ENCODE peak calls at places on chromosomes 3 and 15, in eight cellular contexts. G, B, C, T, X, N, M and J are unnamed samples.
A peak's percentile ranks its signal among the peaks of the same experiment; 100 is the strongest.

GRCh38 chr3:188348445-188349244 is 194.7 kb downstream of the LPP start:
- DNase-seq in B (peak; percentile 99), G (peak; percentile 96), M (peak; percentile 77), T (peak; percentile 79), C (peak; percentile 21), X (peak; percentile 91), N (peak; percentile 74), J (no peak)

GRCh38 chr3:196174652-196175051 is 36.5 kb downstream of the ZDHHC19 start:
- DNase-seq in G (no peak), X (no peak), N (no peak), M (peak; percentile 36), B (no peak), C (no peak), T (no peak), J (no peak)

GRCh38 chr3:142417302-142417701 is 30.5 kb downstream of the XRN1 start:
- DNase-seq in C (no peak), X (no peak), T (no peak), M (no peak), N (no peak), B (no peak), G (no peak), J (no peak)

GRCh38 chr3:179716811-179717210 is 64.0 kb downstream of the USP13 start:
- DNase-seq in G (peak; percentile 90), N (no peak), C (no peak), B (peak; percentile 92), X (no peak), M (no peak), T (no peak), J (no peak)

GRCh38 chr3:113140876-113141275 is 70.5 kb upstream of the BOC start:
- DNase-seq in G (no peak), T (no peak), X (no peak), N (no peak), B (no peak), M (no peak), C (no peak), J (no peak)

GRCh38 chr3:5657109-5657508 is 469.6 kb downstream of the EDEM1 start:
- DNase-seq in T (no peak), B (no peak), M (no peak), G (no peak), X (no peak), C (no peak), N (no peak), J (no peak)

GRCh38 chr15:35061171-35062163 is 23.6 kb downstream of the NANOGP8 start:
- DNase-seq in T (no peak), N (no peak), C (no peak), G (peak; percentile 35), M (no peak), B (no peak), X (no peak), J (no peak)

GRCh38 chr3:89098964-89099585 is 8.3 kb upstream of the EPHA3 start:
- DNase-seq in B (peak; percentile 66), X (no peak), T (no peak), M (no peak), C (peak; percentile 35), N (peak; percentile 16), G (peak; percentile 66), J (peak; percentile 49)

GRCh38 chr3:119015942-119016341 is 18.7 kb downstream of the IGSF11 start:
- DNase-seq in G (no peak), C (no peak), B (no peak), T (no peak), M (no peak), N (no peak), X (no peak), J (no peak)

GRCh38 chr3:140466535-140466934 is 211.3 kb upstream of the TRIM42 start:
- DNase-seq in B (no peak), T (no peak), N (no peak), M (no peak), G (no peak), X (no peak), C (no peak), J (no peak)

GRCh38 chr15:58190419-58190818 is 52.2 kb downstream of the AQP9 start:
- DNase-seq in M (no peak), X (no peak), N (no peak), C (no peak), T (no peak), G (peak; percentile 28), B (peak; percentile 28), J (no peak)

GRCh38 chr3:42802876-42803799 is 1.2 kb downstream of the HIGD1A start:
- DNase-seq in N (no peak), T (no peak), C (no peak), B (peak; percentile 32), G (no peak), M (no peak), X (no peak), J (peak; percentile 26)

GRCh38 chr3:187966141-187966540 is 187.8 kb upstream of the LPP start:
- DNase-seq in X (no peak), T (no peak), G (no peak), N (no peak), B (no peak), M (no peak), C (no peak), J (no peak)

GRCh38 chr3:190586631-190587000 is 72.7 kb downstream of the IL1RAP start:
- DNase-seq in M (peak; percentile 13), N (no peak), G (peak; percentile 39), X (peak; percentile 49), T (no peak), B (peak; percentile 35), C (no peak), J (no peak)

GRCh38 chr15:84944861-84945260 is 36.8 kb upstream of the PDE8A start:
- DNase-seq in X (no peak), G (no peak), N (no peak), B (no peak), M (no peak), T (no peak), C (no peak), J (no peak)
- TF ChIP-seq CTCF in X (no peak), G (no peak), N (no peak), B (no peak), M (no peak), T (no peak), C (no peak), J (no peak)

GRCh38 chr15:43509923-43510229 is 7.5 kb upstream of the MAP1A start:
- DNase-seq in X (no peak), B (peak; percentile 34), N (no peak), C (no peak), G (no peak), T (no peak), M (no peak), J (no peak)
- H3K4me3 ChIP-seq in X (peak overlapping the region; percentile 62), B (peak overlapping the region; percentile 85), N (peak overlapping the region; percentile 67), C (peak overlapping the region; percentile 47), G (peak overlapping the region; percentile 73), T (peak overlapping the region; percentile 68), M (peak overlapping the region; percentile 67), J (peak overlapping the region; percentile 43)

DNA sequence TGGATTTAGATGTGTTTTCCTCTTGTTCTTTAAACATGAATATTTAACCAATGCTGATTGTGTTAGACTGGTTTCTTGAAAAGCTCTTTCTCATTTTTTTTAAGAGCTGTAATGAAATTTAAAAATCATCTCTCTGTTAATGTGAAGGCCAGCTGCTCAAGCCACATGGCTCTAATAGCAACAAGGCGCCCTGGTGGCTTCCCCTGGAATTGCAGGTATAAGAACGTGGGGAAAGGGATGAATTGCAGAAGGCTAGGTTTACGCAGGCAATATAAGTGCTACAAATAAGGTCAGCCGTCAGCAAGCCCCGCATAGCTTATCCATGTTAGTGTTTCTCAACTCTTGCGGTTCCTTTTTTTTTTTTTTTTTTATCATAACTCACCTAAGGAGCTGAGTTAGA is 108.5 kb downstream of the SAMMSON start:
- DNase-seq in M (no peak), G (no peak), X (no peak), N (no peak), B (peak; percentile 10), C (no peak), T (no peak), J (peak; percentile 46)
- TF ChIP-seq CTCF in M (no peak), G (peak; percentile 41), X (peak; percentile 15), N (peak; percentile 9), B (peak; percentile 71), C (no peak), T (no peak), J (peak; percentile 51)

GRCh38 chr15:98874359-98874758 is 133.2 kb downstream of the PGPEP1L start:
- DNase-seq in N (no peak), G (no peak), C (no peak), M (no peak), B (no peak), X (no peak), T (no peak), J (no peak)
- H3K4me3 ChIP-seq in N (no peak overlapping the region), G (peak overlapping the region; percentile 45), C (no peak overlapping the region), M (no peak overlapping the region), B (no peak overlapping the region), X (no peak overlapping the region), T (peak overlapping the region; percentile 7), J (no peak overlapping the region)

DNA sequence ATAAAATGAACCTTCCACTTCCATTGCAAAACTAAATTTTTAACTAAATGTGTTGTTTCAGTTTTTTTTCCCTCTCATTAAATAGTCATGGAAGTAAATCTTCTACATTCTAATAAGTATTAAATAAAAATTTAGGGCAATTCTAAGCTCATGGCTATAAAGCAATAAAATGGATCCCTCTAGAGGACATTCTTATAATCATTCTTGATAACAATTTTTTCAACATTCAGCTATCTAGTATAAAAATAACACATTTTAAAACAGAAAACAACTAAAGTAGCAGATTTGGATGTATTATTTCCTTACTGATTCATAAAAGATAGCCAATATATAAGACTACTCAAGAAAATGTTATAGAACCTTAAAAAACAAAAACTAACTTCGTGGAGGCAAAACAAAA is 393.1 kb downstream of the PLOD2 start:
- DNase-seq in N (no peak), C (no peak), X (no peak), M (no peak), G (no peak), B (peak; percentile 22), T (no peak), J (no peak)
- TF ChIP-seq CTCF in N (no peak), C (no peak), X (peak; percentile 8), M (no peak), G (peak; percentile 35), B (peak; percentile 29), T (no peak), J (no peak)

GRCh38 chr3:29322586-29322985 is 41.7 kb downstream of the RBMS3 start:
- DNase-seq in M (no peak), N (no peak), X (no peak), T (no peak), G (no peak), C (no peak), B (no peak), J (no peak)
- H3K4me3 ChIP-seq in M (no peak overlapping the region), N (no peak overlapping the region), X (no peak overlapping the region), T (no peak overlapping the region), G (no peak overlapping the region), C (no peak overlapping the region), B (no peak overlapping the region), J (no peak overlapping the region)